ENCODE peak calls at places on chromosomes 16 and 17, in five cellular contexts. I is neural crest cell; J is kidney epithelial cell; H is endothelial cell; U is CD8-positive, alpha-beta T cell. E is an unnamed sample.

GRCh38 chr17:18860161-18860972 is 2.4 kb downstream of the PRPSAP2 start:
- DNase-seq in U (no peak), H (no peak), I (no peak), J (no peak), E (no peak)

GRCh38 chr17:71208111-71208704 is 912.6 kb upstream of the SOX9 start:
- DNase-seq in U (no peak), H (no peak), J (no peak), I (no peak), E (no peak)

GRCh38 chr17:30372755-30373154 is 6.0 kb upstream of the CPD start:
- DNase-seq in I (no peak), U (no peak), J (peak; percentile 29), H (no peak), E (no peak)

GRCh38 chr17:48553837-48554236 is 8.9 kb upstream of the HOXB2 start:
- DNase-seq in I (no peak), J (no peak), U (no peak), H (no peak), E (no peak)

GRCh38 chr16:75460441-75460840 is 4.0 kb downstream of the TMEM170A start:
- DNase-seq in U (no peak), J (no peak), H (no peak), I (no peak), E (no peak)

GRCh38 chr16:67884684-67885083 is at the start of gene NRN1L:
- DNase-seq in U (no peak), I (peak; percentile 72), H (peak; percentile 72), J (peak; percentile 25), E (peak; percentile 85)

GRCh38 chr16:87226926-87227650 is 90.1 kb downstream of the C16orf95 start:
- DNase-seq in U (no peak), I (no peak), H (no peak), J (no peak), E (no peak)

GRCh38 chr17:48795444-48796162 is 21.4 kb downstream of the TTLL6 start:
- DNase-seq in H (no peak), J (peak; percentile 76), I (no peak), U (no peak), E (no peak)

GRCh38 chr16:89902980-89903379 is 15.7 kb upstream of the MC1R start:
- DNase-seq in H (no peak), I (no peak), U (no peak), J (no peak), E (no peak)

GRCh38 chr17:4733073-4733531 is 1.9 kb downstream of the MED11 start:
- DNase-seq in I (no peak), J (no peak), H (no peak), U (no peak), E (no peak)

GRCh38 chr17:30263552-30264333 is 28.0 kb downstream of the BLMH start:
- DNase-seq in J (no peak), U (no peak), I (no peak), H (no peak), E (no peak)

GRCh38 chr16:47142469-47143328 is 1.0 kb downstream of the NETO2 start:
- DNase-seq in J (no peak), H (no peak), U (peak; percentile 0), I (no peak), E (no peak)

GRCh38 chr17:68356520-68356919 is 65.2 kb downstream of the ARSG start:
- DNase-seq in J (peak; percentile 14), H (no peak), I (no peak), U (peak; percentile 45), E (no peak)

GRCh38 chr17:75561927-75562603 is 25.5 kb upstream of the MYO15B start:
- DNase-seq in H (no peak), J (no peak), U (no peak), I (no peak), E (no peak)

GRCh38 chr17:7380321-7380720 is 568 bp upstream of the TNK1 start:
- DNase-seq in H (no peak), U (no peak), I (no peak), J (no peak), E (peak; percentile 62)

GRCh38 chr17:76078859-76079576 is at the start of gene ZACN:
- DNase-seq in J (no peak), I (no peak), U (no peak), H (no peak), E (no peak)

GRCh38 chr17:17175917-17176316 is 30.2 kb downstream of the PLD6 start:
- DNase-seq in H (no peak), I (no peak), J (no peak), U (no peak), E (no peak)

GRCh38 chr16:69725480-69726312 is 664 bp downstream of the NQO1 start:
- DNase-seq in J (no peak), I (no peak), U (no peak), H (no peak), E (no peak)

GRCh38 chr16:64162613-64163375 is 959.1 kb downstream of the CDH11 start:
- DNase-seq in I (no peak), H (no peak), U (no peak), J (no peak), E (no peak)

DNA sequence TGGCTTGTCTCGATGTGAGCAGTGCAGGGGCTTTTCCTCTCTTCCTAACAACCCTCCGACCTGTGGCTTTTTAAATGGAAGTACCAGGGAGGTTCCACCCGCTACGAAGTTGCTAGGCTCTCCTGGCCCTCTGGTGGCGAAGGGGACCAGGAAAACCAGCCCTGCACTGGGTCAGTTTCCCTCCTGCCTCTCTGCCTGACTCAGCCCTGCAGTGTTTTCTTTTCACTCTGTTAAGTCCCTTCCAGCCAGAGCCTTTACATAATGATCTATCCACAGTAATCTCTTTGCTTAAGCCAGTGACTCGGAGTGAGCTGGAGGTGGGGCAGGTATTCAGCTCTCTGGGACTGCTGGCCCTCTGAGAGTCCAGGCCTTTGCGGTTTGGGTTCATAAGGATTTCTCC is 331.3 kb upstream of the EEF2KMT start:
- DNase-seq in U (no peak), I (no peak), H (peak; percentile 52), J (no peak), E (no peak)
- TF ChIP-seq CTCF in U (no peak), I (peak; percentile 52), H (peak; percentile 15), J (no peak), E (no peak)

GRCh38 chr16:57003439-57004386 is 14.4 kb downstream of the NLRC5 start:
- DNase-seq in J (no peak), I (no peak), H (no peak), U (no peak), E (no peak)
- TF ChIP-seq CTCF in J (no peak), I (no peak), H (no peak), U (no peak), E (no peak)

GRCh38 chr17:73724341-73724740 is 80.1 kb upstream of the SDK2 start:
- DNase-seq in H (no peak), J (no peak), I (no peak), U (no peak), E (no peak)

GRCh38 chr17:73720187-73720834 is 76.1 kb upstream of the SDK2 start:
- DNase-seq in H (no peak), I (no peak), U (no peak), J (no peak), E (no peak)

GRCh38 chr17:73725794-73726193 is 81.5 kb upstream of the SDK2 start:
- DNase-seq in U (no peak), I (no peak), J (no peak), H (no peak), E (no peak)

GRCh38 chr17:73722163-73722562 is 77.9 kb upstream of the SDK2 start:
- DNase-seq in U (peak; percentile 6), I (no peak), H (no peak), J (no peak), E (no peak)

GRCh38 chr17:73723317-73723716 is 79.1 kb upstream of the SDK2 start:
- DNase-seq in I (no peak), J (no peak), U (no peak), H (no peak), E (no peak)
- TF ChIP-seq CTCF in I (no peak), J (no peak), U (no peak), H (no peak), E (no peak)

GRCh38 chr17:78806451-78806850 is 24.4 kb upstream of the CYTH1 start:
- DNase-seq in I (no peak), H (no peak), J (no peak), U (no peak), E (no peak)
- TF ChIP-seq CTCF in I (no peak), H (no peak), J (no peak), U (peak; percentile 58), E (no peak)